ENCODE peak calls at places on chromosomes 5 and 9, in nine cellular contexts. T, F, O, P, G, Y, C, B and L are unnamed samples.

GRCh38 chr9:93673844-93674334 is 97.5 kb downstream of the PHF2 start:
- DNase-seq in T (no peak), F (peak; percentile 39), O (peak; percentile 15), P (no peak), G (no peak), Y (peak; percentile 3), C (no peak), B (no peak), L (no peak)

GRCh38 chr5:856531-857425 is 6.0 kb upstream of the ZDHHC11 start:
- DNase-seq in T (no peak), F (peak; percentile 47), O (no peak), P (no peak), G (no peak), Y (no peak), C (no peak), B (no peak), L (no peak)

GRCh38 chr9:100167912-100168775 is 69.1 kb downstream of the INVS start:
- DNase-seq in T (no peak), F (no peak), O (no peak), P (no peak), G (no peak), Y (no peak), C (no peak), B (peak; percentile 6), L (no peak)

GRCh38 chr9:125646222-125647100 is 60.5 kb downstream of the MAPKAP1 start:
- DNase-seq in T (no peak), F (no peak), O (peak; percentile 45), P (no peak), G (no peak), Y (no peak), C (no peak), B (peak; percentile 36), L (no peak)

GRCh38 chr5:40240671-40241070 is 439.0 kb upstream of the PTGER4 start:
- DNase-seq in T (no peak), F (no peak), O (no peak), P (no peak), G (no peak), Y (no peak), C (no peak), B (no peak), L (no peak)

GRCh38 chr5:104187656-104188055 is 625.1 kb upstream of the NUDT12 start:
- DNase-seq in T (no peak), F (no peak), O (no peak), P (no peak), G (no peak), Y (no peak), C (no peak), B (no peak), L (no peak)

GRCh38 chr9:253539-253938 is 38.9 kb downstream of the DOCK8 start:
- DNase-seq in T (no peak), F (no peak), O (no peak), P (no peak), G (no peak), Y (no peak), C (no peak), B (no peak), L (no peak)

GRCh38 chr5:38831909-38832308 is 13.9 kb upstream of the OSMR start:
- DNase-seq in T (no peak), F (peak; percentile 29), O (peak; percentile 40), P (peak; percentile 12), G (peak; percentile 20), Y (peak; percentile 37), C (no peak), B (peak; percentile 71), L (peak; percentile 44)

GRCh38 chr5:84130006-84130580 is 254.6 kb downstream of the EDIL3 start:
- DNase-seq in T (no peak), F (no peak), O (no peak), P (no peak), G (no peak), Y (no peak), C (no peak), B (no peak), L (no peak)

GRCh38 chr5:17394086-17394485 is 103.9 kb upstream of the TAF11L2 start:
- DNase-seq in T (no peak), F (no peak), O (no peak), P (no peak), G (no peak), Y (no peak), C (no peak), B (no peak), L (no peak)

GRCh38 chr5:14760548-14761002 is 96.1 kb downstream of the OTULIN start:
- DNase-seq in T (no peak), F (peak; percentile 66), O (no peak), P (no peak), G (no peak), Y (no peak), C (no peak), B (no peak), L (no peak)

GRCh38 chr5:6183391-6184390 is 194.7 kb downstream of the MED10 start:
- DNase-seq in T (no peak), F (no peak), O (no peak), P (no peak), G (no peak), Y (no peak), C (no peak), B (no peak), L (no peak)

GRCh38 chr5:57436586-57436985 is 46.0 kb downstream of the ACTBL2 start:
- DNase-seq in T (no peak), F (no peak), O (no peak), P (no peak), G (no peak), Y (no peak), C (no peak), B (peak; percentile 43), L (no peak)

GRCh38 chr5:159385994-159386711 is 55.9 kb upstream of the IL12B start:
- DNase-seq in T (no peak), F (no peak), O (no peak), P (no peak), G (no peak), Y (no peak), C (no peak), B (no peak), L (peak; percentile 32)

GRCh38 chr5:115319007-115319406 is 22.6 kb upstream of the CCDC112 start:
- DNase-seq in T (no peak), F (no peak), O (no peak), P (no peak), G (no peak), Y (no peak), C (no peak), B (no peak), L (no peak)

GRCh38 chr9:29332789-29333188 is 1759.5 kb upstream of the C9orf72 start:
- DNase-seq in T (no peak), F (no peak), O (no peak), P (no peak), G (no peak), Y (no peak), C (no peak), B (peak; percentile 41), L (no peak)

GRCh38 chr5:157816682-157817268 is 42.2 kb downstream of the CLINT1 start:
- DNase-seq in T (no peak), F (no peak), O (no peak), P (peak; percentile 43), G (no peak), Y (no peak), C (no peak), B (peak; percentile 36), L (peak; percentile 44)

GRCh38 chr9:134243778-134244467 is 79.6 kb upstream of the RNU6ATAC start:
- DNase-seq in T (no peak), F (peak; percentile 58), O (no peak), P (peak; percentile 89), G (peak; percentile 87), Y (no peak), C (peak; percentile 21), B (no peak), L (peak; percentile 67)

GRCh38 chr5:133238426-133239205 is 186.8 kb downstream of the HSPA4 start:
- DNase-seq in T (no peak), F (no peak), O (no peak), P (no peak), G (no peak), Y (no peak), C (no peak), B (no peak), L (no peak)

GRCh38 chr9:4894076-4894475 is 91.0 kb upstream of the JAK2 start:
- DNase-seq in T (no peak), F (no peak), O (no peak), P (no peak), G (no peak), Y (no peak), C (no peak), B (peak; percentile 63), L (no peak)

GRCh38 chr9:125911861-125912260 is 164.7 kb downstream of the PBX3 start:
- DNase-seq in T (no peak), F (no peak), O (no peak), P (no peak), G (no peak), Y (no peak), C (no peak), B (no peak), L (no peak)

GRCh38 chr5:102753889-102754498 is 1.1 kb upstream of the PAM start:
- DNase-seq in T (no peak), F (peak; percentile 58), O (peak; percentile 43), P (no peak), G (no peak), Y (no peak), C (no peak), B (no peak), L (no peak)

GRCh38 chr5:79133121-79133656 is 21.6 kb downstream of the BHMT start:
- DNase-seq in T (no peak), F (no peak), O (peak; percentile 30), P (peak; percentile 64), G (peak; percentile 31), Y (no peak), C (peak; percentile 23), B (peak; percentile 71), L (peak; percentile 84)

GRCh38 chr9:133506653-133507038 is 18.1 kb downstream of the MYMK start:
- DNase-seq in T (no peak), F (peak; percentile 94), O (peak; percentile 50), P (no peak), G (no peak), Y (no peak), C (peak; percentile 23), B (peak; percentile 90), L (no peak)

GRCh38 chr5:141518616-141519015 is 29.7 kb downstream of the PCDHGC5 start:
- DNase-seq in T (no peak), F (no peak), O (no peak), P (no peak), G (no peak), Y (no peak), C (no peak), B (no peak), L (no peak)